ENCODE peak calls at places on chromosomes 7 and 10, in five cellular contexts. L is fibroblast of mammary gland, A is HFF-Myc, K is SK-N-SH, F is LNCaP clone FGC. P is an unnamed sample.

GRCh38 chr7:46525876-46526275 is 604.8 kb upstream of the IGFBP3 start:
- DNase-seq in K (no peak), L (no peak), F (no peak), A (no peak), P (no peak)

GRCh38 chr7:37354661-37355131 is 94.0 kb downstream of the ELMO1 start:
- DNase-seq in L (peak; percentile 63), F (no peak), K (no peak), A (no peak), P (no peak)

GRCh38 chr7:129739427-129739826 is 127.9 kb downstream of the NRF1 start:
- DNase-seq in K (no peak), A (no peak), L (peak; percentile 35), F (peak; percentile 47), P (no peak)

GRCh38 chr7:81736088-81736487 is 33.8 kb downstream of the HGF start:
- DNase-seq in F (no peak), L (peak; percentile 59), A (no peak), K (no peak), P (no peak)

GRCh38 chr7:45920543-45921380 is at the start of gene IGFBP3:
- DNase-seq in A (no peak), F (peak; percentile 62), K (peak; percentile 90), L (peak; percentile 60), P (peak; percentile 57)

GRCh38 chr7:43808410-43808809 is 49.9 kb downstream of the BLVRA start:
- DNase-seq in F (no peak), K (no peak), L (no peak), A (no peak), P (no peak)

GRCh38 chr10:132904169-132904813 is 38.1 kb downstream of the CFAP46 start:
- DNase-seq in L (peak; percentile 34), F (no peak), K (peak; percentile 90), A (peak; percentile 6), P (peak; percentile 38)

GRCh38 chr7:69739906-69740545 is 141.8 kb downstream of the AUTS2 start:
- DNase-seq in F (no peak), A (peak; percentile 0), L (peak; percentile 85), K (peak; percentile 75), P (no peak)

GRCh38 chr7:140495514-140496097 is 16.3 kb upstream of the MKRN1 start:
- DNase-seq in A (no peak), L (no peak), K (no peak), F (no peak), P (no peak)

GRCh38 chr10:131117416-131118212 is 193.9 kb downstream of the TCERG1L start:
- DNase-seq in F (no peak), K (no peak), A (no peak), L (no peak), P (no peak)

GRCh38 chr10:76779163-76779820 is 858.3 kb downstream of the KCNMA1 start:
- DNase-seq in A (peak; percentile 12), L (peak; percentile 26), K (no peak), F (no peak), P (no peak)
- TF ChIP-seq CTCF in A (no peak), L (peak; percentile 6), K (no peak), F (no peak), P (peak; percentile 27)

DNA sequence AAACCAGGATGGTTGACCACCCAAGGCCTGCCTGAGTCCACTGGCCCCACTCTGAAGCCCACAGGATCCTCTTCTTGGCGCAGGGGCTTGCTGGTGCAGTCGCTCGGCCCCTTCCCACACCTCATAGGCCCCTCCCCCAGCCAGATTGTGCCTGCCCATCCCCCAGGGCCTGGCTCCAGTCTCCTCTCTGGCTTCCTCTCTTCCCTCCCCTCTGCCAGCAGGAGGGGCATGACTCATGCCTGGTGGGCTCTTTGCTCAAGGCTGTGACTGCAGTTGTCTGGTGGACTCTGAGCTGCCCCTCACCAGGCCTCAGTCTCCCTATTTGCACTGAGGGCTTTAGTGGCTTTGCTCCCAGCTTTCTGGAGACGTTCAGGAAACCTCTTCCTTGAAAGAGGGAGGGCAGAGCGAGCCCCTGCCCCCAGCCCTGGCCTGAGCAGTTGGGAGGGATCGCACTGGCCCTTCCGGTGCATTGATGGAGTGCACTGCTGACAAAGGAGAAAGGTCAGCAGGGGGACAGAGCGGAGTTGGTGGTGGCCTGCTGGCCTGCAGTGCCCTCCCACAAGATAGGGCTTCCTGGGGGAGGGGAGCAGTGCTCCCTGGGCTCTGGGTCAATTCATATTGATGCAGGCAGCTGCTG is 60.7 kb downstream of the ZMIZ1 start:
- DNase-seq in K (peak; percentile 86), F (no peak), A (no peak), L (peak; percentile 56), P (peak; percentile 35)
- TF ChIP-seq CTCF in K (peak; percentile 14), F (no peak), A (no peak), L (no peak), P (no peak)

DNA sequence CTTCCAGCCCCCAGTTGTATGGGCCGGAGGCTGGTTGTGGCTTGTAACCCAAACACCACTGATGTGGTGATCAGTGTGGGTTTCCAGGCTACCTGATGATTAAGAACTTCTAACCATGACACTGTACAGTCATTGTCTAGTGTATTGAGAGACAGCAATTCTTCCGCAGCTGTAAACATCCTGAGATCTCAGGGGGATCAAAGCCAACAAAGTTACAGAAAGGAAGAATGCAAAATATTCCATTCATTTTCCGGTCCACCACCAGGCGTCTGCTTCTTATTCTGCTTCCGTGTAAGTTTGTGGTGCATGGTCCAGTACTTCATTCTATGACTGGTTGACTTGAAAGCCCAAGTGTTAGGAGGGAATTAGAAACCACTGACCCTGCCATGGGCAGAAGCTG is 10.3 kb upstream of the GLI3 start:
- DNase-seq in K (no peak), A (no peak), F (no peak), L (peak; percentile 68), P (no peak)
- TF ChIP-seq CTCF in K (peak; percentile 14), A (peak; percentile 22), F (no peak), L (peak; percentile 32), P (no peak)

DNA sequence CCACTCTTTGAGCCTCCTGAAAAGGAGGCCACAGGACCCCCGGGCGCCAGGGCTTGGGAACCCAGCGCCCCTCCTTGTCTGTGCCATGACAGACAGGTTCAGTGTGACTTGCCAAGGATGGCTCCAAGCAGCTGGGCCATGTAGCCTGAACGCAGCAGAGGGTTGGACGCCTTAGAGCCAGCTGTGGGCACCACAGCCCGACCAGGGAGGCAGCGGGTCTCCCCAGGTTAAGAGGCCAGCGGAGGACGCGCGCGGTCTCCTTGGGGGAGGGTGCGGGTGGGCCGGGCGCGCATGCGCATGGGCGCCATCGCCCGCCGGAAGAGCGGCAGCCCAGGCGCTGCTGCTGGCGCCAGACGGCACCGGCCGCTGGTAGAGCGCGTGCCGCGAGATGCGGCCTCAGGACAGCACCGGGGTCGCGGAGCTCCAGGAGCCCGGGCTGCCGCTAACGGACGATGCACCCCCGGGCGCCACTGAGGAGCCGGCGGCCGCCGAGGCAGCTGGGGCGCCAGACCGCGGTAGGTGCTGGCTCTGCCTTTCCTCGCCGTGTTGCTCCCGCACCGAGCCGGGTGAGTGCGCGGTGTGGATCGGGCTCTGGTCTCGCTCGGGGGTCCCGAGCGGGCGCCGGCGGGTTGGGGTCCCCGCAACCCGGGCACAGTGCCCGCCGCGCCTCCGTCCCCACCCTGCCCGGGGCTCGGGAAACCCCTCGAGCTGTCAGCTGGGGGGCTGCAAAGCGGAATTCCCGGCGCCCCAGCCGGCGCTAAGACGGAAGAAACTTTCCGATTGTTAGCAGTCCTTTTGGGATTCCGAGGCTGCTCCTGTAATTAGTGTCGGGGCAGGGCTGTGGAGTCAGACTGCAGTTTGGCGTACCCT is at the start of gene SLC35G1:
- DNase-seq in L (peak; percentile 50), A (peak; percentile 14), F (no peak), K (peak; percentile 95), P (peak; percentile 62)
- TF ChIP-seq CTCF in L (no peak), A (no peak), F (no peak), K (no peak), P (no peak)

DNA sequence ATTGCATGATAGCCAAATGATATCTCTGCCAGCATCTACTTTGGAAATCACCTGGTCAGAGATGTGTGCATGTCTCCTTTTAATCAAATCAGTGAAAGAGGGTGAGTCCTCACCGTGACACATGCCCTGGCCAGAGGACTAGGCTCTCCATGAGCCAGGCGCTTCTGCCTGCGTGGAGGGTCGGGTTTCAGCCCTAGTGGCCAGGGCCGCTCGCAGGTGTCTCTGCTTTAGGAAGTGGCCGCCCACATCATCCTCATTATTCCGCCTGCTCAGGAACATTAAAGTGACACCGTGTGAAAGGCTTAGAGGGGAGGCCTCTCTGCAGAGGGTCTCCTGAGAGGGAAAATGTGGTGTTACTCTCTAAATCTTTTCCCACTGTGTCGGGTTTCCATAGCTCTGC is 173.6 kb upstream of the PRKCQ start:
- DNase-seq in A (no peak), L (no peak), K (no peak), F (no peak), P (no peak)
- TF ChIP-seq CTCF in A (no peak), L (no peak), K (no peak), F (no peak), P (no peak)

GRCh38 chr10:86330778-86331763 is 35.5 kb downstream of the GRID1 start:
- DNase-seq in A (no peak), L (no peak), F (no peak), K (no peak), P (no peak)
- TF ChIP-seq CTCF in A (no peak), L (no peak), F (no peak), K (no peak), P (no peak)

GRCh38 chr10:15254808-15255655 is 86.5 kb upstream of the NMT2 start:
- DNase-seq in F (no peak), L (no peak), K (no peak), A (no peak), P (no peak)
- TF ChIP-seq CTCF in F (no peak), L (no peak), K (no peak), A (no peak), P (no peak)

DNA sequence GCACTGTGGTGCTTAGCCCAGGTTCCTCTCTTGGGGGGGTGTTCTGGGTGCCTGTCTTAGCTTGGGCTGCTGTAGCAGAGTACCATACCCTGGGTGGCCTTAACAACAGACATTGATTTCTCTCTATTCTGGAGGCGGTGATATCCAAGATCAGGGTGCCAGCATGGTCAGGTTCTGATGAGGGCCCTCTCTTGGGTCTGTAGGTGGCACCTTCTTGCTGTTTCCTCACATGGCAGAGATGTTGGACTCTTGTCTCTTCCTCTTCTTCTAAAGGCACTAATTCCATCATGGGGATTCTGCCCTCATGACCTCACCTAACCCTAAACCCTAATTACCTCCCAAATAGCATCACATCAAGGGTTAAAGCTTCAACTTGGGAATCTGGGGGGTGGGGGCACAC is 19.9 kb upstream of the CRHR2 start:
- DNase-seq in K (no peak), L (peak; percentile 16), F (no peak), A (no peak), P (no peak)
- TF ChIP-seq CTCF in K (no peak), L (peak; percentile 34), F (peak; percentile 14), A (peak; percentile 36), P (no peak)

DNA sequence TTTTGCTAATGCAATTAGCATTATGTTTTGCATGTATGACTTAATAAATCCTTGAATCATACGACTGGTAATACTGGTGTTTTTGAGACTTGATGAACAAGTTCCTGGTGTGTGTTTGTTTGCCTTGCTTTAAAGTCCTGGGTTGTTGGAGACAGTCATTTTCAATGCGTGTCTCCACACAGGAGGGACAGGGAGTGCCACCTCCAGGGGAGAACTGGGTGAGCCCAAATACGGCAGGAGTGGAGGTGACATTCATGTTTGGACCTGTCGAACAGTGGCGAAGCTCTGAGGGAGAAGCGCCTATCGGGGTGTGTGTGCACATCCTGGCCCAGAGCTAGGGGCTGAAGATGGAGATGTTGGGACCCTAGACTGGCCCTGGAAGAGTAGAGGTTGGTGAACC is 43.8 kb downstream of the DAGLB start:
- DNase-seq in K (no peak), L (no peak), A (no peak), F (peak; percentile 75), P (no peak)
- TF ChIP-seq CTCF in K (no peak), L (no peak), A (no peak), F (peak; percentile 29), P (no peak)